ENCODE peak calls at places on chromosomes 5 and 9, in five cellular contexts. V is LoVo, W is tibial nerve, O is BE2C, S is WTC11. L is an unnamed sample.

GRCh38 chr9:125126019-125126746 is 17.1 kb downstream of the SCAI start:
- DNase-seq in V (peak; percentile 44), W (peak; percentile 75), O (peak; percentile 67), S (no peak), L (peak; percentile 78)

GRCh38 chr9:122954253-122954691 is 13.5 kb downstream of the RABGAP1 start:
- DNase-seq in V (peak; percentile 61), W (no peak), O (no peak), S (no peak), L (no peak)

GRCh38 chr5:22835630-22836029 is 17.5 kb downstream of the CDH12 start:
- DNase-seq in V (no peak), W (no peak), O (peak; percentile 6), S (no peak), L (no peak)

GRCh38 chr5:141094481-141095262 is at the start of gene PCDHB2:
- DNase-seq in V (no peak), W (no peak), O (peak; percentile 76), S (peak; percentile 83), L (no peak)

GRCh38 chr5:33343661-33344327 is 97.0 kb upstream of the TARS1 start:
- DNase-seq in V (peak; percentile 7), W (no peak), O (no peak), S (no peak), L (no peak)

GRCh38 chr5:179223961-179224360 is 121.3 kb downstream of the ADAMTS2 start:
- DNase-seq in V (no peak), W (no peak), O (no peak), S (peak; percentile 8), L (no peak)

GRCh38 chr9:77030045-77030444 is 10.6 kb downstream of the FOXB2 start:
- DNase-seq in V (no peak), W (no peak), O (no peak), S (no peak), L (no peak)

GRCh38 chr9:115743709-115744605 is 409.6 kb upstream of the PAPPA start:
- DNase-seq in V (no peak), W (no peak), O (no peak), S (no peak), L (no peak)